ENCODE peak calls at places on chromosomes 3 and 15, in seven cellular contexts. One of them, this sample, is unnamed.

GRCh38 chr3:16076564-16076963 is 97.9 kb upstream of the GALNT15 start:
- DNase-seq in T-helper 9 cell: no peak
- DNase-seq in Kasumi-1: no peak
- DNase-seq in activated CD8-positive, alpha-beta memory T cell treated with anti-CD3 and anti-CD28 coated beads for 48 hours: no peak
- DNase-seq in HS-27A: no peak
- DNase-seq in activated CD4-positive, CD25-positive, alpha-beta regulatory T cell treated with anti-CD3 and anti-CD28 coated beads, Interleukin-2, amount 50 U/mL, for 72 hours: no peak
- DNase-seq in iPS-NIHi11: no peak
- DNase-seq in this sample: no peak

GRCh38 chr3:148880681-148881080 is 15.6 kb downstream of the CPA3 start:
- DNase-seq in T-helper 9 cell: no peak
- DNase-seq in Kasumi-1: peak
- DNase-seq in activated CD8-positive, alpha-beta memory T cell treated with anti-CD3 and anti-CD28 coated beads for 48 hours: no peak
- DNase-seq in HS-27A: peak
- DNase-seq in activated CD4-positive, CD25-positive, alpha-beta regulatory T cell treated with anti-CD3 and anti-CD28 coated beads, Interleukin-2, amount 50 U/mL, for 72 hours: no peak
- DNase-seq in iPS-NIHi11: peak
- DNase-seq in this sample: no peak

GRCh38 chr3:143329567-143330164 is 210.1 kb downstream of the CHST2 start:
- DNase-seq in T-helper 9 cell: no peak
- DNase-seq in Kasumi-1: peak
- DNase-seq in activated CD8-positive, alpha-beta memory T cell treated with anti-CD3 and anti-CD28 coated beads for 48 hours: no peak
- DNase-seq in HS-27A: no peak
- DNase-seq in activated CD4-positive, CD25-positive, alpha-beta regulatory T cell treated with anti-CD3 and anti-CD28 coated beads, Interleukin-2, amount 50 U/mL, for 72 hours: no peak
- DNase-seq in iPS-NIHi11: no peak
- DNase-seq in this sample: no peak

GRCh38 chr3:109985942-109986555 is 648.7 kb upstream of the DPPA4 start:
- DNase-seq in T-helper 9 cell: no peak
- DNase-seq in Kasumi-1: no peak
- DNase-seq in activated CD8-positive, alpha-beta memory T cell treated with anti-CD3 and anti-CD28 coated beads for 48 hours: no peak
- DNase-seq in HS-27A: no peak
- DNase-seq in activated CD4-positive, CD25-positive, alpha-beta regulatory T cell treated with anti-CD3 and anti-CD28 coated beads, Interleukin-2, amount 50 U/mL, for 72 hours: no peak
- DNase-seq in iPS-NIHi11: no peak
- DNase-seq in this sample: no peak

GRCh38 chr15:42171122-42171521 is 14.7 kb upstream of the PLA2G4F start:
- DNase-seq in T-helper 9 cell: no peak
- DNase-seq in Kasumi-1: no peak
- DNase-seq in activated CD8-positive, alpha-beta memory T cell treated with anti-CD3 and anti-CD28 coated beads for 48 hours: no peak
- DNase-seq in HS-27A: no peak
- DNase-seq in activated CD4-positive, CD25-positive, alpha-beta regulatory T cell treated with anti-CD3 and anti-CD28 coated beads, Interleukin-2, amount 50 U/mL, for 72 hours: no peak
- DNase-seq in iPS-NIHi11: no peak
- DNase-seq in this sample: no peak

GRCh38 chr3:66662894-66663293 is 162.1 kb upstream of the LRIG1 start:
- DNase-seq in T-helper 9 cell: no peak
- DNase-seq in Kasumi-1: no peak
- DNase-seq in activated CD8-positive, alpha-beta memory T cell treated with anti-CD3 and anti-CD28 coated beads for 48 hours: no peak
- DNase-seq in HS-27A: no peak
- DNase-seq in activated CD4-positive, CD25-positive, alpha-beta regulatory T cell treated with anti-CD3 and anti-CD28 coated beads, Interleukin-2, amount 50 U/mL, for 72 hours: no peak
- DNase-seq in iPS-NIHi11: no peak
- DNase-seq in this sample: no peak

GRCh38 chr3:46875560-46875959 is 2.0 kb upstream of the PTH1R start:
- DNase-seq in T-helper 9 cell: no peak
- DNase-seq in Kasumi-1: no peak
- DNase-seq in activated CD8-positive, alpha-beta memory T cell treated with anti-CD3 and anti-CD28 coated beads for 48 hours: no peak
- DNase-seq in HS-27A: no peak
- DNase-seq in activated CD4-positive, CD25-positive, alpha-beta regulatory T cell treated with anti-CD3 and anti-CD28 coated beads, Interleukin-2, amount 50 U/mL, for 72 hours: no peak
- DNase-seq in iPS-NIHi11: no peak
- DNase-seq in this sample: no peak

GRCh38 chr3:138921316-138922292 is 25.3 kb downstream of the FOXL2 start:
- DNase-seq in T-helper 9 cell: no peak
- DNase-seq in Kasumi-1: no peak
- DNase-seq in activated CD8-positive, alpha-beta memory T cell treated with anti-CD3 and anti-CD28 coated beads for 48 hours: no peak
- DNase-seq in HS-27A: peak
- DNase-seq in activated CD4-positive, CD25-positive, alpha-beta regulatory T cell treated with anti-CD3 and anti-CD28 coated beads, Interleukin-2, amount 50 U/mL, for 72 hours: no peak
- DNase-seq in iPS-NIHi11: no peak
- DNase-seq in this sample: no peak